ENCODE peak calls at places on chromosomes 3 and 15, in four cellular contexts. E is adrenal gland, T is tibial artery, I is lower lobe of right lung. O is an unnamed sample.

GRCh38 chr15:101615414-101615985 is 36.7 kb downstream of the TM2D3 start:
- DNase-seq in T (no peak), I (no peak), E (peak; percentile 62), O (no peak)

GRCh38 chr3:134486577-134487041 is 752 bp downstream of the CEP63 start:
- DNase-seq in I (no peak), T (no peak), E (no peak), O (no peak)

GRCh38 chr3:127887321-127887720 is 27.7 kb upstream of the KBTBD12 start:
- DNase-seq in E (no peak), T (no peak), I (no peak), O (no peak)

GRCh38 chr3:171974986-171975837 is 64.2 kb upstream of the FNDC3B start:
- DNase-seq in T (peak; percentile 26), I (no peak), E (no peak), O (peak; percentile 22)

GRCh38 chr3:72161870-72162617 is 377.1 kb upstream of the PROK2 start:
- DNase-seq in E (peak; percentile 44), T (no peak), I (no peak), O (no peak)

GRCh38 chr3:43919067-43919466 is 228.3 kb downstream of the ABHD5 start:
- DNase-seq in I (no peak), T (no peak), E (no peak), O (no peak)

GRCh38 chr15:78209646-78210348 is 24.6 kb downstream of the ACSBG1 start:
- DNase-seq in T (no peak), I (peak; percentile 66), E (no peak), O (no peak)

GRCh38 chr3:116849261-116849688 is 139.7 kb downstream of the TUSC7 start:
- DNase-seq in T (no peak), E (no peak), I (no peak), O (no peak)

GRCh38 chr15:44535509-44536297 is 1.2 kb upstream of the EIF3J start:
- DNase-seq in I (no peak), E (no peak), T (no peak), O (no peak)

GRCh38 chr3:45124379-45124778 is 21.8 kb downstream of the CDCP1 start:
- DNase-seq in I (no peak), T (no peak), E (no peak), O (no peak)

GRCh38 chr15:72706266-72706665 is 20.3 kb downstream of the BBS4 start:
- DNase-seq in I (no peak), E (no peak), T (no peak), O (no peak)

GRCh38 chr3:121152573-121152972 is 244.6 kb downstream of the STXBP5L start:
- DNase-seq in E (no peak), T (no peak), I (no peak), O (no peak)

GRCh38 chr15:99385865-99386264 is 134.6 kb downstream of the LRRC28 start:
- DNase-seq in E (peak; percentile 47), I (no peak), T (peak; percentile 49), O (no peak)

GRCh38 chr3:196666001-196666867 is 26.7 kb downstream of the NRROS start:
- DNase-seq in T (no peak), I (no peak), E (no peak), O (peak; percentile 48)

GRCh38 chr3:182959474-182960350 is 20.6 kb downstream of the DCUN1D1 start:
- DNase-seq in T (no peak), E (no peak), I (no peak), O (no peak)

GRCh38 chr3:156670077-156670476 is 4.3 kb upstream of the TIPARP start:
- DNase-seq in I (no peak), E (no peak), T (no peak), O (no peak)

GRCh38 chr3:195867631-195868335 is 40.6 kb downstream of the TNK2 start:
- DNase-seq in E (no peak), I (no peak), T (no peak), O (no peak)

GRCh38 chr15:67838789-67839332 is 984 bp downstream of the RNU6-1 start:
- DNase-seq in I (peak; percentile 86), T (peak; percentile 67), E (peak; percentile 82), O (peak; percentile 59)

GRCh38 chr3:535566-536416 is 339.2 kb downstream of the CHL1 start:
- DNase-seq in I (peak; percentile 56), T (no peak), E (no peak), O (no peak)

GRCh38 chr3:30263921-30264313 is 342.5 kb upstream of the TGFBR2 start:
- DNase-seq in E (no peak), T (no peak), I (no peak), O (no peak)

GRCh38 chr3:152834354-152835310 is at the start of gene P2RY1:
- DNase-seq in I (peak; percentile 84), E (peak; percentile 60), T (peak; percentile 57), O (no peak)

GRCh38 chr15:86608461-86608860 is 528.8 kb downstream of the AGBL1 start:
- DNase-seq in T (no peak), E (peak; percentile 19), I (no peak), O (no peak)

DNA sequence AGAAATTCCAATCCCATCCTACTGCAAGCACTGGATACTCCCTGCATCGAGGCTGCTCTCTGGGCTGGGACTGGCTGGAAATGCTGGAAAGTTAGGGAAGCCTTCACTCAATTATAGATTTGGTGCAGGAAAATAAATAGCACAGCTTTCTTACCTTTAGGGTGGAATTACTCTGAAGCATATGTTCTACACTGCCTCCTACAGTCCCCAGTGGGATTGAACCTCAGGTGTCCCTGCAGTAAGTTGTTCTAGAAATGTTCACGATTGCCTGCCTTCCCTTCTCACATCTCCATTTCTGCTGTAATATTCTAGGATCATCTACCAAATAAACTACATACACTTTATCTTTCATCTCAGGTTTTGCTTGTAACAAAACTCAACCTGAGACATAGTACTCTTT is 536.7 kb upstream of the LMCD1 start:
- DNase-seq in E (no peak), T (no peak), I (no peak), O (no peak)
- TF ChIP-seq CTCF in E (no peak), T (no peak), I (no peak), O (no peak)

GRCh38 chr3:168807426-168807825 is 711.7 kb upstream of the GOLIM4 start:
- DNase-seq in E (no peak), I (no peak), T (no peak), O (no peak)

GRCh38 chr3:168802761-168803160 is 707.0 kb upstream of the GOLIM4 start:
- DNase-seq in T (no peak), I (no peak), E (no peak), O (no peak)

GRCh38 chr3:168801792-168802191 is 706.1 kb upstream of the GOLIM4 start:
- DNase-seq in I (no peak), E (no peak), T (no peak), O (no peak)

DNA sequence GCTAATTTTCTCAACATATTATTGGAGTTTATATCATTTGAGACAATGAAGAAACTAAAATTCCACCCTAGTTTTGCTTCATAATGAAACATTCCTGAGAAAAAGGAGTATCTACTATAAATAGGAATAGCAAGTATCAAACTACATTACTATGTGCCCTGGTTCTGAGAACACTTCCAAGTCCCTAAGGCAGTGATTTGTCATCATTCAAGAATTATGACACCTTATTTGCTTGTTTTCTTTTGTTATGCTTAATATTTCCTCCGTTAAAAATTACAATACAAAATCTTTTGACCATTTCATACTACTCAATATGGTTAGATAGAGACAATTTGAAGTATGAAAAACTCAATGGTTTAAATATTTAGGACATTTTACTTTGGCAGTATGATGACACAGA is 707.8 kb upstream of the GOLIM4 start:
- DNase-seq in E (no peak), I (no peak), T (no peak), O (no peak)
- H3K27ac ChIP-seq in E (no peak overlapping the region), I (no peak overlapping the region), T (no peak overlapping the region), O (no peak overlapping the region)

GRCh38 chr3:4634894-4635293 is 141.7 kb downstream of the ITPR1 start:
- DNase-seq in T (no peak), I (no peak), E (no peak), O (no peak)
- H3K4me3 ChIP-seq in T (no peak overlapping the region), I (no peak overlapping the region), E (no peak overlapping the region), O (no peak overlapping the region)

GRCh38 chr15:97420116-97420515 is 540.4 kb upstream of the ARRDC4 start:
- DNase-seq in E (no peak), T (no peak), I (no peak), O (no peak)

DNA sequence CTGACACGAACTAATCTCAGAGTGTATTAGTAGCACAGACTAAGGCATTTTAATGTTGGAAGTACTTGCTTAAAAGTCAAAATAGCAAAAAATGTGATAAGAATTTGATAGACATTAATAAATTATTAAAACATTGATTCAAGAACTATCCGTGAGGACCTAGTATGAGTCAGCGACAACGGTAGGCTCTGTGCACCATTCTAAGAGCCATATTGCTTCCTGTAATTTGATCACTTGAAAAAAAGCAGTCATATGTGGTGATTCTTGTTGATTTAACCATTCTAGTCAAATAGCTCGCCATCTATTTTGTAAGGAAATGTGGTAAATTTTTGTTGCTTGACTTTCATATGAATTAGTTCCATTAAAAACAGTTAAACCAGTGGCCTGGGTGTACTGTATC is 534.9 kb upstream of the ARRDC4 start:
- DNase-seq in E (no peak), I (no peak), T (no peak), O (no peak)
- TF ChIP-seq CTCF in E (no peak), I (no peak), T (no peak), O (no peak)

GRCh38 chr3:98733055-98733777 is 29.9 kb upstream of the ST3GAL6 start:
- DNase-seq in E (peak; percentile 26), T (peak; percentile 27), I (peak; percentile 67), O (peak; percentile 71)

GRCh38 chr3:98732239-98733054 is 30.7 kb upstream of the ST3GAL6 start:
- DNase-seq in E (peak; percentile 77), T (peak; percentile 53), I (peak; percentile 69), O (peak; percentile 68)

GRCh38 chr3:98730338-98730737 is 32.8 kb upstream of the ST3GAL6 start:
- DNase-seq in T (no peak), I (peak; percentile 48), E (no peak), O (no peak)

GRCh38 chr3:98731138-98731537 is 32.0 kb upstream of the ST3GAL6 start:
- DNase-seq in T (no peak), E (no peak), I (no peak), O (no peak)

DNA sequence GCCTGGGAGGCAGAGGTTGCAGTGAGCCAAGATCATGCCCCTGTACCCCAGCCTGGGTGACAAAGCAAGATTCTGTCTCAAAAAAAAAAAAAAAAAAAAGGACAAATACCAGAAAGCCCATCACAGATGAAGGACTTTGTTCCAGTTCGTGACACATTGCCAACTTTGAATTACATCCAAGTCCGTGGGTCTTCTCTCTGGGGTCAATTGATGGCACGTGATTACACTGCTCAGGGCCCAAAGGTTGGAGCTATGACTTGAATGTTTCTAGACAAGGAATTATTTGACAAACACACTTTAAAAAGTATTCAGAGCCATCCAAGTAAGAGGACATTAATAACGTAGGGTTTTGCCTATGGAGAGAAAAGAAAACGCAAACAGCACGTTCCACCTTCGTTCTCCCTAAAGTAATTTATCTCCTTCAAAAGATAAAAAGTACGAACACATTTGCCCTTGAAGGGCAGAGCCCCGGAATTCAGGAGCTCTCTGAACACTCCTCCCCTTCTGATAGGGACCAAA is 31.4 kb upstream of the ST3GAL6 start:
- DNase-seq in T (no peak), E (no peak), I (no peak), O (no peak)
- H3K27ac ChIP-seq in T (peak overlapping the region; percentile 81), E (peak overlapping the region; percentile 69), I (peak overlapping the region; percentile 74), O (peak overlapping the region; percentile 92)

O was measured in dorsolateral prefrontal cortex.